ENCODE peak calls at places on chromosomes 11 and 22, in eight cellular contexts. Q is WERI-Rb-1; I is substantia nigra; S is IMR-90; X is H9; L is heart left ventricle; C is caudate nucleus; N is CD4-positive, alpha-beta memory T cell. F is an unnamed sample.

GRCh38 chr11:63892233-63892632 is 24.7 kb downstream of the RCOR2 start:
- DNase-seq in N (no peak), S (peak), X (no peak), L (no peak), C (no peak), Q (no peak), I (no peak), F (no peak)

GRCh38 chr11:111387318-111387863 is 8.3 kb upstream of the POU2AF1 start:
- DNase-seq in I (no peak), Q (no peak), L (no peak), X (no peak), S (no peak), C (peak), N (no peak), F (no peak)

GRCh38 chr11:108524422-108524821 is 26.2 kb upstream of the POGLUT3 start:
- DNase-seq in N (no peak), Q (no peak), L (no peak), X (no peak), C (no peak), S (no peak), I (no peak), F (no peak)

GRCh38 chr11:107545101-107545514 is 20.4 kb downstream of the ALKBH8 start:
- DNase-seq in N (no peak), I (no peak), S (peak), Q (no peak), X (no peak), L (no peak), C (no peak), F (no peak)

GRCh38 chr11:65383778-65384177 is 1.3 kb upstream of the SLC25A45 start:
- DNase-seq in S (no peak), X (no peak), I (no peak), Q (no peak), C (no peak), L (no peak), N (no peak), F (no peak)

GRCh38 chr22:47020157-47020556 is 257.7 kb downstream of the TBC1D22A start:
- DNase-seq in I (no peak), N (no peak), S (peak), C (no peak), Q (no peak), X (no peak), L (no peak), F (no peak)

GRCh38 chr11:47915407-47916137 is 64.8 kb upstream of the PTPRJ start:
- DNase-seq in S (no peak), X (no peak), I (no peak), L (no peak), N (peak), C (no peak), Q (no peak), F (no peak)

GRCh38 chr11:61777234-61778090 is 14.9 kb downstream of the TMEM258 start:
- DNase-seq in S (no peak), I (no peak), Q (no peak), L (peak), X (peak), C (peak), N (peak), F (peak)

GRCh38 chr22:29142116-29142515 is 63.6 kb upstream of the EMID1 start:
- DNase-seq in I (no peak), Q (no peak), X (no peak), S (no peak), N (no peak), C (no peak), L (no peak), F (no peak)

GRCh38 chr22:23834406-23834805 is 4.4 kb downstream of the DERL3 start:
- DNase-seq in S (no peak), I (no peak), N (no peak), L (no peak), C (no peak), Q (no peak), X (no peak), F (no peak)

GRCh38 chr22:20584029-20584871 is 76.8 kb downstream of the MED15 start:
- DNase-seq in C (no peak), X (no peak), S (no peak), I (no peak), Q (no peak), N (no peak), L (no peak), F (no peak)

GRCh38 chr11:12744831-12745502 is 70.7 kb downstream of the TEAD1 start:
- DNase-seq in L (peak), C (no peak), Q (peak), I (no peak), N (no peak), X (no peak), S (peak), F (no peak)

GRCh38 chr11:8309862-8310261 is 46.2 kb upstream of the LMO1 start:
- DNase-seq in N (no peak), C (no peak), L (no peak), Q (peak), I (no peak), X (no peak), S (no peak), F (no peak)

GRCh38 chr22:32477608-32478007 is 3.0 kb downstream of the FBXO7 start:
- DNase-seq in N (no peak), C (no peak), X (no peak), I (no peak), S (no peak), L (no peak), Q (no peak), F (no peak)

GRCh38 chr11:12845739-12846358 is 163.3 kb upstream of the RASSF10 start:
- DNase-seq in C (no peak), N (no peak), X (no peak), Q (peak), L (peak), S (peak), I (no peak), F (no peak)

GRCh38 chr11:66883021-66883968 is 26.4 kb downstream of the LRFN4 start:
- DNase-seq in N (peak), S (peak), Q (peak), L (no peak), C (peak), X (peak), I (peak), F (peak)

GRCh38 chr11:42806191-42806590 is 505.6 kb upstream of the API5 start:
- DNase-seq in X (no peak), I (no peak), L (no peak), N (no peak), C (no peak), S (no peak), Q (no peak), F (no peak)

GRCh38 chr11:86372586-86372985 is 2.1 kb upstream of the CCDC81 start:
- DNase-seq in N (no peak), I (no peak), X (no peak), Q (no peak), S (no peak), C (no peak), L (no peak), F (no peak)

GRCh38 chr11:45369294-45369693 is 83.2 kb upstream of the SYT13 start:
- DNase-seq in I (no peak), L (no peak), Q (no peak), X (no peak), C (no peak), S (no peak), N (no peak), F (no peak)

GRCh38 chr11:8286886-8287285 is 23.2 kb upstream of the LMO1 start:
- DNase-seq in N (no peak), C (no peak), Q (peak), S (no peak), L (no peak), I (no peak), X (peak), F (no peak)

GRCh38 chr11:516400-516799 is 9.4 kb upstream of the RNH1 start:
- DNase-seq in L (no peak), I (no peak), N (no peak), C (no peak), X (no peak), Q (no peak), S (no peak), F (no peak)

GRCh38 chr11:100557830-100558611 is 129.1 kb upstream of the ARHGAP42 start:
- DNase-seq in X (no peak), I (no peak), Q (no peak), C (no peak), S (peak), N (no peak), L (no peak), F (no peak)

GRCh38 chr22:37244114-37244921 is at the start of gene RAC2:
- DNase-seq in C (peak), L (peak), X (peak), N (peak), I (no peak), S (peak), Q (peak), F (peak)

GRCh38 chr11:13258855-13259254 is 18.7 kb upstream of the BMAL1 start:
- DNase-seq in Q (no peak), C (no peak), N (no peak), I (no peak), X (no peak), L (no peak), S (no peak), F (no peak)

GRCh38 chr11:97621282-97621681 is 1231.5 kb downstream of the JRKL start:
- DNase-seq in L (no peak), N (no peak), S (no peak), Q (no peak), I (no peak), X (no peak), C (no peak), F (no peak)

GRCh38 chr22:33747576-33748180 is 172.6 kb downstream of the LARGE1 start:
- DNase-seq in X (no peak), L (no peak), I (no peak), S (no peak), N (no peak), C (no peak), Q (no peak), F (no peak)

GRCh38 chr11:83151274-83151977 is 5.5 kb upstream of the PCF11 start:
- DNase-seq in N (no peak), C (no peak), X (no peak), S (no peak), Q (no peak), L (no peak), I (no peak), F (no peak)

GRCh38 chr22:42364641-42365336 is 67.4 kb downstream of the NFAM1 start:
- DNase-seq in X (no peak), C (no peak), N (no peak), L (no peak), I (no peak), S (peak), Q (no peak), F (no peak)

GRCh38 chr11:126480410-126481302 is 125.2 kb downstream of the ST3GAL4 start:
- DNase-seq in I (peak), X (peak), C (peak), L (peak), S (peak), N (peak), Q (peak), F (peak)

GRCh38 chr11:27718853-27719574 is 18.8 kb upstream of the BDNF start:
- DNase-seq in Q (peak), L (peak), C (no peak), X (peak), I (no peak), S (peak), N (no peak), F (no peak)

GRCh38 chr11:27719575-27719925 is 19.3 kb upstream of the BDNF start:
- DNase-seq in Q (no peak), X (no peak), I (no peak), C (no peak), L (no peak), S (no peak), N (no peak), F (no peak)

GRCh38 chr11:27717377-27717776 is 17.1 kb upstream of the BDNF start:
- DNase-seq in X (no peak), L (no peak), C (no peak), S (no peak), I (no peak), Q (no peak), N (no peak), F (no peak)

GRCh38 chr11:27717801-27718229 is 17.6 kb upstream of the BDNF start:
- DNase-seq in L (no peak), I (no peak), S (no peak), N (no peak), C (no peak), X (no peak), Q (no peak), F (no peak)

GRCh38 chr11:27718346-27718852 is 18.1 kb upstream of the BDNF start:
- DNase-seq in Q (peak), L (no peak), X (peak), C (peak), I (no peak), N (no peak), S (peak), F (no peak)
- H3K27ac ChIP-seq in Q (peak), L (no peak), X (peak), C (no peak), I (no peak), N (no peak), S (peak), F (no peak)

GRCh38 chr11:72680624-72681158 is 6.5 kb upstream of the PDE2A start:
- DNase-seq in X (no peak), N (no peak), C (no peak), S (no peak), Q (no peak), L (no peak), I (no peak), F (no peak)

GRCh38 chr11:72679869-72680268 is 5.6 kb upstream of the PDE2A start:
- DNase-seq in L (no peak), Q (no peak), S (no peak), I (no peak), X (no peak), N (no peak), C (peak), F (no peak)

GRCh38 chr11:72682238-72682872 is 8.1 kb upstream of the PDE2A start:
- DNase-seq in X (no peak), Q (no peak), L (no peak), I (no peak), S (no peak), C (no peak), N (no peak), F (no peak)

GRCh38 chr11:72683782-72684200 is 9.6 kb upstream of the PDE2A start:
- DNase-seq in N (peak), S (peak), I (peak), L (peak), C (peak), Q (peak), X (peak), F (peak)

DNA sequence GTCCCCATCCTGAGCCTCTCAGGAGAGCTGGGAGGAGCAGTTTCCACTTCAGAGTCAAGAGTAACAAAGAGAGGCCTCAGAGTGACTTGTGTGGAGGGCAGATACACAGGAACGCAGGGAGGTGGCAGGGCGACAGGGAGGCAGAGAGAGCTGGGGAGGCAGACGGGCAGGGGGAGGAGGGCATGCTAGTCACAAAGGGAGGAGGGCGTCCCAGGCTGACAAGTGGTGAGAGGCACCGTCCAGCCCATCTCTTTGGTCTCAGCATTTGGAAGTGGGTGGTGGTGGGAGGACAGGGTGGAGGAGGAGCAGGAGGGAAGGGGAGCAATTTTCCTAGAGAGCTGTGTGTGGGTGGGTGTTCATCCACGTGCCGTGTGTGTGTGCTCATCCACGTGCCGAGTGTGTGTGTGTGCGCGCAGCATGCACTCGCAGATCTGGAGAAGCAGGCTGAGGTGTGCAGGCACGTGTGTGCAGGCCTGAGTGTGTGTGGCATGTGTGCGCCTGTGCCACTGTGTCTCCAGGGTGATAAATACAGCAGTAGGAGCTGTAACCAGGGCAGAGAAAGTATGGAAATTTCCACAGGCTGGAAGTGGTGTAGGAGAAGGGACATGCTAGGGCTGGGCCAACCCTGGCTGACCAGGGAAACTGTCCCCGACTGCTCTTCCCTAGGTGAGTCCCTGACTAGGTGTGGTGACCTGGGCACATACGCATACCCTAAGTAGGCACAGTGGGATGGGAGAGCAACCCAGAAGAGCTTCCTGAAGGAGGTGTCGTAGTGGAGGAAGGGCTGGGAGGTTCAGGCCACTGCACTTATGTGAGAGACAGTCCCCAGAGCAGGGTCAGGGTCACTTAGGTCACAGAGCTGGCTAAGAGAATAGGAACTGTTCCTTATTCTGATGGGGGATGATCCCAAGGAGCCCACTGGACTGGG is 7.3 kb upstream of the PDE2A start:
- DNase-seq in Q (no peak), X (no peak), I (no peak), C (peak), N (no peak), S (no peak), L (no peak), F (no peak)
- H3K27ac ChIP-seq in Q (no peak), X (no peak), I (peak), C (peak), N (no peak), S (no peak), L (no peak), F (no peak)

GRCh38 chr11:134025086-134025437 is 43.8 kb upstream of the JAM3 start:
- DNase-seq in I (peak), N (no peak), S (no peak), C (peak), L (peak), Q (no peak), X (no peak), F (no peak)

GRCh38 chr11:134027671-134028070 is 41.2 kb upstream of the JAM3 start:
- DNase-seq in X (no peak), N (peak), S (no peak), L (no peak), C (no peak), Q (no peak), I (no peak), F (peak)

GRCh38 chr11:134024420-134025085 is 44.3 kb upstream of the JAM3 start:
- DNase-seq in C (peak), Q (no peak), N (no peak), X (no peak), L (no peak), I (no peak), S (peak), F (no peak)

GRCh38 chr11:134028368-134028920 is 40.4 kb upstream of the JAM3 start:
- DNase-seq in L (no peak), C (no peak), X (no peak), S (no peak), I (no peak), N (no peak), Q (no peak), F (no peak)

GRCh38 chr11:134026655-134027343 is 42.1 kb upstream of the JAM3 start:
- DNase-seq in X (peak), S (no peak), N (no peak), L (no peak), Q (no peak), I (no peak), C (no peak), F (no peak)
- H3K27ac ChIP-seq in X (no peak), S (no peak), N (no peak), L (no peak), Q (no peak), I (no peak), C (no peak), F (no peak)

DNA sequence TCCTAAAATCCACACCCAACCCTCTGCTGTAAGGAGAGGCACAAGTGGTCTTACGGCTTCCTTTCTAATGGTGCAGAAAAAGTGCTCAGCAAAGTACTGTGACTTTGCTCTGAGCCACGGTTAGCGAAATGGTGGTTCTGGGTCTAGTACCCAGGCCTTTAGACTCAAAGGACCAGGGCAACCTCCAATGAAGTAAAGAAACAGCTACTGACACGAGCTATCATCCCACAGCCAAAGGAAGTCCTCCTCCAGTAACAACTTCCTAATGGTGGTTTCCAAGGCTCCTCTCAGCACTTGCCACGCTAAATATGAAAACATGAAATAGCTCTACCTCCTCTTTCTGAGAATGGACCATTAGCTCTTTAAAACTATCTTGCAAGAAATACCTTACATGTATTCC is 122.5 kb downstream of the ETS1 start:
- DNase-seq in C (no peak), X (no peak), L (no peak), N (no peak), Q (no peak), S (no peak), I (no peak), F (no peak)
- H3K27ac ChIP-seq in C (no peak), X (no peak), L (peak), N (peak), Q (no peak), S (no peak), I (no peak), F (peak)

GRCh38 chr11:68905421-68906360 is 2.0 kb downstream of the IGHMBP2 start:
- DNase-seq in C (no peak), Q (no peak), S (no peak), N (no peak), I (no peak), L (no peak), X (no peak), F (no peak)
- H3K27ac ChIP-seq in C (no peak), Q (no peak), S (no peak), N (no peak), I (no peak), L (no peak), X (no peak), F (peak)

DNA sequence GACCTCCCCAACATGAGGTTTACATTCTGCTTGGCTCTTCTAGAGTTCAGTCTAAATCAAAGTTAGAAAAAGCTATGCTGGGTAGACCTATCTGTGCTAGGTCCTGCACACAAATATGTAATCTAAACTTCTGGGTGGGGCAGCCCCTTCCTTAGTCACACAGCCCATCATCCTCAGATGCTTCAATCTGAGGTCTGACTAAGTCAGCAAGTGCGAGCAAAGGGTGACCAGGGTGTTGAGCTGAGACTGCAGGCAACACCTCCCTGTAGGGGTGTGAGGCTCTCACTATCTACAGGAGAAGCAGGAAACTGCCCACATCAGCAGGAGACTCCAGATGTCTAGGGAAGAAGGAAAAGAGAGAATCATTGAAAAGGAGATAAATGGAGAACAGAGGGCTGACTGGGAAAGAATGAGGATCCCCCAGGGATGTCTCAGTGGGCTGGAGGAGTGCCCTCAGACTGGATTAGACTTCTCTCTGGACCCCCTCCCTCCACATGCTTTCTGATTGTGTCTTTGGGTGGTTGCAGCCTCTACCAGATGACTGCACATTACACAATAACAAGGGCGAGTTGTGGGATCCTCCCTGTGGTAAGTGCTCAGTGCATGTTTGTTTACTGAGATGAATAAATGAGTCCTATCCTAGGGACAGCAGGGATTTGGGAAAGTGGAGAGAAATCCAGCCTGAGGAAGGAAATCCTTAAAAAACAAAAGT is 266.2 kb upstream of the PLET1 start:
- DNase-seq in X (no peak), S (no peak), C (no peak), L (no peak), N (no peak), I (no peak), Q (no peak), F (no peak)
- H3K27ac ChIP-seq in X (no peak), S (no peak), C (no peak), L (no peak), N (no peak), I (no peak), Q (no peak), F (no peak)

DNA sequence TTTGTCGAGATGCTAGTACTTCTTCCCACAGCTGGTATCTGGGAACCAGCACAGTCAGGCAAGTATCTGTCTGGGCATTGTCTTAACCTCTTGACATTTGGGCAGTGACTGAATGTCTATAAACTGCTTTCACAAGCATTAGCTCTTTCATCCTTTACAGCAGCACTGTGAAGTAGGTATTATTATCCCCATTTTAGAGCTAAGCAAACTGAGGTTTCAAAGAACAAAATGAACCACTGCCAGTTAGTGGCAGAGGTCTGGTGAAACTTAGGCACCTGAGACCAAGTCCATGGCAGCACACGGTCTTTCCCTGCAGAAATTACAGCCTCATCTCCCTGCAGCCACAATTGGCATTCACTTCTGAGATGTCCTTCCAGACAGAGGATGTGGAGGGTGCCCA is 111.0 kb upstream of the TBCEL start:
- DNase-seq in C (no peak), I (no peak), L (no peak), Q (no peak), X (no peak), S (no peak), N (no peak), F (no peak)
- H3K27ac ChIP-seq in C (no peak), I (no peak), L (no peak), Q (no peak), X (no peak), S (no peak), N (no peak), F (no peak)